ENCODE peak calls at places on chromosomes 2 and 18, in four cellular contexts. B is brain microvascular endothelial cell, I is A549, X is heart left ventricle. G is an unnamed sample.

GRCh38 chr2:84931384-84931821 is 25.9 kb downstream of the TMSB10 start:
- DNase-seq in I (no peak), X (no peak), B (no peak), G (no peak)

GRCh38 chr2:43764086-43764710 is 9.6 kb upstream of the DYNC2LI1 start:
- DNase-seq in X (no peak), B (no peak), I (no peak), G (no peak)

GRCh38 chr18:54641734-54642133 is 50.7 kb downstream of the DYNAP start:
- DNase-seq in X (no peak), I (no peak), B (no peak), G (no peak)

GRCh38 chr2:74374509-74375205 is 5.5 kb downstream of the DCTN1 start:
- DNase-seq in I (no peak), B (peak; percentile 63), X (peak; percentile 86), G (peak; percentile 78)

GRCh38 chr2:207283356-207283755 is 117.6 kb upstream of the KLF7 start:
- DNase-seq in X (peak; percentile 38), B (no peak), I (no peak), G (peak; percentile 24)

GRCh38 chr2:170524828-170525565 is 190.1 kb upstream of the SP5 start:
- DNase-seq in X (no peak), B (peak; percentile 7), I (no peak), G (peak; percentile 21)

GRCh38 chr2:23351388-23352141 is 33.4 kb upstream of the KLHL29 start:
- DNase-seq in I (peak; percentile 85), B (peak; percentile 78), X (peak; percentile 87), G (peak; percentile 88)

GRCh38 chr18:45588284-45588683 is 27.0 kb upstream of the SLC14A2 start:
- DNase-seq in B (no peak), I (no peak), X (no peak), G (peak; percentile 36)

GRCh38 chr2:238286551-238286950 is 1.9 kb downstream of the PER2 start:
- DNase-seq in X (peak; percentile 74), B (peak; percentile 68), I (no peak), G (no peak)

GRCh38 chr2:227394403-227394802 is 6.7 kb upstream of the SCYGR1 start:
- DNase-seq in B (no peak), I (no peak), X (no peak), G (no peak)

GRCh38 chr2:88545118-88545517 is 82.1 kb downstream of the EIF2AK3 start:
- DNase-seq in I (peak; percentile 65), X (no peak), B (peak; percentile 49), G (no peak)

DNA sequence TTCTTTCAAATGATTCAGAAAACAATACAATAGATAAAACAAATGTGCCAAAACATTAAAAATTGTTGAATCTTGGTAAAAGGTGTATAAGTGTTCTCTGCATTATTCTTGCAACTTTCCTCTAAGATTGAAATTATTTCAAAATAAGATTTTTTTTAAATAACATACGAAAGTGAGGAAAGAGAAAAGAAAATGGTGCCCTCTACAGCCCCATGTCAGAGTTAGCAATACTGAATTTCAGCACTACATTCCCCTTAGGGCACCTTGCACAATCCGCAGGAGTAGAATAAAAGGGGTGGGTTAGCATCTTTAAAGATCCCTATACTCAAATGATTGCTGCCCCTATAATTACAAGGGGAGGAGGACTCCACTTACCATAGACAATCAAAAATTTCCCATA is 433.7 kb downstream of the BCL11A start:
- DNase-seq in X (no peak), I (no peak), B (no peak), G (no peak)
- TF ChIP-seq CTCF in X (no peak), I (no peak), B (no peak), G (no peak)

DNA sequence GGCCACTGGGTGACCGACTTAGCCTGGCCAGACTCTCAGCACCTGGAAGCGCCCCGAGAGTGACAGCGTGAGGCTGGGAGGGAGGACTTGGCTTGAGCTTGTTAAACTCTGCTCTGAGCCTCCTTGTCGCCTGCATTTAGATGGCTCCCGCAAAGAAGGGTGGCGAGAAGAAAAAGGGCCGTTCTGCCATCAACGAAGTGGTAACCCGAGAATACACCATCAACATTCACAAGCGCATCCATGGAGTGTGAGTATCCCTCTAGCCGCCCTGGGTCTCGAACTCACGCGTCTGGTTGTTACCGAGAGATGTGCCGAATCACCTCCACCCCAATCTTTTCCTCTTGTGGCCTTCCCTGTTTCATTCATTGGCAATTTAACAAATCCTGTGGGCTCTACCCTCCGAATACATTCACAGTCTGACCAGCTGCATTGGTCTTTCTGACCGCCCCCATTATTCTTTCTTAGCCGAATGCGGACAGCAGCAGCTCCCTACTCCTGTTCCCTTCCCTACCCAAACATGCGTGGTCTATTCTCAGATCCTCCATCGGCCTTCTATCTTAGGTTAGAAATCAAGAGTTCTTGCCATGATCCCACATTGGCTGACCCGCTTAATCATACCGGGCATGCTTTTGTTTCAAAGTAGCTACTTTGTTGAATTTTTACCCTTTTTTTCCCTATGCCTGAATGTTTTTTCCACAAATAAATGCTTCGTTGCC is 631 bp downstream of the RPL31 start:
- DNase-seq in I (no peak), B (no peak), X (no peak), G (peak; percentile 25)
- H3K27ac ChIP-seq in I (peak overlapping the region; percentile 86), B (peak overlapping the region; percentile 91), X (peak overlapping the region; percentile 90), G (peak overlapping the region; percentile 92)

DNA sequence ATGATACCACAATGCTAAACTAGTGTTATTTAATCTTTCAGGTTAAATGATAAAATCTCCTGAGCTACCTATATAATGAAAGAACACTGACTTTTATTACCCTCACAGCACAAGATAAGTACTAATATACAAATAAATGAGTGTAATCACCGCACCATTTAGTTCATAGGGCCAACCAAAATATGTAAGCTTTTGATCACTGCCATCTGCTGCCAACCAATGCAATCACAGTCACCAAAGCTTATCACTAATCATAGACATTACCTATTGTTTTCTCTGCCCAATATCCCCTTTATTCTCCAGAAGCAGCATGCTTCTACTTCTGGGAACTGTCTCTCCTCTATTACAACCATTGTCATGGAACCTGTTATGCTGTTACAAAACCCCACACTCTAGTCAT is 151.6 kb upstream of the LRATD1 start:
- DNase-seq in I (no peak), B (no peak), X (no peak), G (no peak)
- TF ChIP-seq CTCF in I (no peak), B (no peak), X (no peak), G (no peak)

DNA sequence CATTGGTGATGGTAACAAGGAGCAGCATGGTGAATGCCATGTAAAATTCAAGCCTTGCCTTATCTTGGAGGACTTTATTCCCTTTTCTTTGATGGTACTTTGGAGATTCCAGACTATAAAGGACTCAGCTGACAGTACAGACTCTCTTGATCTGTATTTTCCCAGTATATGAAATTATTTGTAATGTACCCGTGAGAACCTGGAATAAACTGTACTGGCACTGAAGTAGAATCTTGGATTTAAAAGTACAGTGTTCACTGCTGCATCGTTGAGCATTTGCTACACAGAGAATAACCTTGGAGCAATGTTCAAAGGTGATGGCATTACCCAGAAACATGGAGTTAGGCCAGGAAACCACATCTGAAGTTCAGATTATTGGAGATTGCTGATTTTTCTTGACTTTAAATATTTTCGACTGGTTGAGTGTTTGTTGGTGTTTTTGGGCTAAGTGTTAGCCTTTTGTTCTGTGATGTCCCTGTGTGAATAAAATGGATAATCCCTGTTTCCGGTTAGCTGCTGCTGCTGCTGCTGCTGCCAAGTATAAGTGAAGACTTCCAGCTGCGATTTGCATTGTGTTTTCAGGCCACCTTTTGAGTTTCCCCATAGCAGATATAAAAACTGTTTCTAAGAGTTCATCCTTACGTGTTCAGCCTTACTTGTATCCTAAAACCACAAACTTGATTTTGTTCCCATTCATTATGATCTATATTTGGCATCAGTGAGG is 122.0 kb downstream of the SPTBN1 start:
- DNase-seq in X (no peak), B (no peak), I (no peak), G (no peak)
- H3K27ac ChIP-seq in X (peak overlapping the region; percentile 65), B (peak overlapping the region; percentile 15), I (peak overlapping the region; percentile 60), G (peak overlapping the region; percentile 0)

DNA sequence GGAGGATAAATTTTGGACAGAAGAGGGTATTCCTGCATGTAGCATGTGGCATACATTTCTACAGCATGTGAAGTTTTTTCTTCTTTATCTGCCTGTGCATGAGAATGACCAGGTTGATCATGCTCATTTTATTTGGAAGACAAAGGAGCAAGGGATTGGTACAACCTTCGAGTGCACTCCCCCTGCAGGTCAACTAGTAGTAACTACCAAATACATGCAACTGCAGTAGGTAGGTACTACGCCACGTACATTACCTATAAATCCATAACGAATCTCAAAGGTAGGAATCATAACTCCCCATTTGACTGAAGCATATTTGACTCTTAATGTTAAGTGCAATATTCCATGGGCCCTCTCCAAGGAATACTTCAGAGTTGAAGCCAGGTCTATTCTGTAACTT is 763.9 kb downstream of the TSN start:
- DNase-seq in X (no peak), I (no peak), B (no peak), G (no peak)
- TF ChIP-seq CTCF in X (no peak), I (peak; percentile 15), B (peak; percentile 47), G (peak; percentile 11)

G was measured in cardiac muscle cell.